ENCODE peak calls at places on chromosomes 16 and 17, in seven cellular contexts. N is suprapubic skin; I is immature natural killer cell; M is glutamatergic neuron; Q is activated T-helper 2 cell treated with anti-CD3 and anti-CD28 coated beads, Interferon-gamma antibody, Interleukin-2, Interleukin-4, amounts not matched to agents 10 μg/mL and 5 μg/mL and 100 μg/mL, durations not matched to agents 14 hours and 24 hours and 36 hours; C is progenitor cell of endocrine pancreas; W is uterus. Z is an unnamed sample.
A peak's percentile ranks its signal among the peaks of the same experiment; 100 is the strongest.

GRCh38 chr16:65833171-65833871 is 533.2 kb upstream of the CDH5 start:
- DNase-seq in I (no peak), M (no peak), N (no peak), C (no peak), Q (no peak), W (no peak), Z (no peak)

GRCh38 chr16:55048745-55049144 is 118.1 kb downstream of the IRX5 start:
- DNase-seq in I (no peak), W (no peak), Q (no peak), M (no peak), N (no peak), C (no peak), Z (no peak)

GRCh38 chr17:78674595-78675315 is 97.6 kb upstream of the DNAH17 start:
- DNase-seq in I (no peak), C (no peak), W (no peak), N (no peak), Q (no peak), M (no peak), Z (no peak)

GRCh38 chr17:28147026-28147425 is 104.5 kb downstream of the NLK start:
- DNase-seq in N (no peak), M (no peak), Q (no peak), I (no peak), C (no peak), W (no peak), Z (no peak)

GRCh38 chr17:9244066-9245052 is 223.0 kb downstream of the NTN1 start:
- DNase-seq in W (peak; percentile 63), C (no peak), M (no peak), Q (no peak), N (peak; percentile 73), I (no peak), Z (no peak)

GRCh38 chr17:35074711-35075707 is 11.5 kb upstream of the RFFL start:
- DNase-seq in W (no peak), M (no peak), C (no peak), I (no peak), Q (no peak), N (no peak), Z (no peak)

GRCh38 chr16:71761097-71761496 is 36.6 kb upstream of the PHLPP2 start:
- DNase-seq in M (no peak), Q (no peak), I (no peak), W (no peak), C (no peak), N (no peak), Z (no peak)

GRCh38 chr17:65633988-65634387 is 72.5 kb upstream of the AXIN2 start:
- DNase-seq in Q (no peak), N (no peak), I (no peak), W (no peak), C (no peak), M (no peak), Z (no peak)

GRCh38 chr17:5701371-5701770 is 117.1 kb upstream of the NLRP1 start:
- DNase-seq in N (no peak), M (no peak), W (no peak), C (no peak), Q (no peak), I (no peak), Z (no peak)

GRCh38 chr17:17935321-17936271 is 36.6 kb downstream of the TOM1L2 start:
- DNase-seq in C (no peak), Q (no peak), N (peak; percentile 83), I (no peak), M (no peak), W (no peak), Z (peak; percentile 22)

GRCh38 chr17:59366040-59366757 is 34.7 kb downstream of the YPEL2 start:
- DNase-seq in W (no peak), Q (no peak), M (peak; percentile 28), I (no peak), C (no peak), N (no peak), Z (no peak)

Z was measured in gastrocnemius medialis.